ENCODE peak calls at places on chromosomes 4 and X, in four cellular contexts. One of them, this sample, is unnamed.

GRCh38 chrX:40483502-40483901 is 97.3 kb upstream of the ATP6AP2 start:
- DNase-seq in 8988T: no peak
- DNase-seq in A549: no peak
- DNase-seq in SHP77: no peak
- DNase-seq in this sample: no peak

GRCh38 chrX:109384569-109385174 is 97.2 kb downstream of the GUCY2F start:
- DNase-seq in 8988T: no peak
- DNase-seq in A549: no peak
- DNase-seq in SHP77: no peak
- DNase-seq in this sample: no peak

GRCh38 chr4:100547541-100548208 is 29.9 kb upstream of the EMCN start:
- DNase-seq in 8988T: no peak
- DNase-seq in A549: no peak
- DNase-seq in SHP77: no peak
- DNase-seq in this sample: no peak

GRCh38 chr4:66574145-66574978 is 904.1 kb upstream of the EPHA5 start:
- DNase-seq in 8988T: no peak
- DNase-seq in A549: no peak
- DNase-seq in SHP77: no peak
- DNase-seq in this sample: peak; percentile 77

GRCh38 chr4:32778938-32779337 is 2058.8 kb downstream of the PCDH7 start:
- DNase-seq in 8988T: no peak
- DNase-seq in A549: no peak
- DNase-seq in SHP77: no peak
- DNase-seq in this sample: no peak

GRCh38 chr4:149885896-149886295 is 70.3 kb upstream of the IQCM start:
- DNase-seq in 8988T: no peak
- DNase-seq in A549: no peak
- DNase-seq in SHP77: no peak
- DNase-seq in this sample: peak; percentile 39

GRCh38 chrX:150364347-150365050 is 1.4 kb downstream of the MAMLD1 start:
- DNase-seq in 8988T: no peak
- DNase-seq in A549: no peak
- DNase-seq in SHP77: no peak
- DNase-seq in this sample: no peak

GRCh38 chrX:69618803-69619202 is 2.9 kb downstream of the EDA start:
- DNase-seq in 8988T: no peak
- DNase-seq in A549: no peak
- DNase-seq in SHP77: peak; percentile 0
- DNase-seq in this sample: no peak

GRCh38 chr4:8594097-8595038 is 1.8 kb downstream of the CPZ start:
- DNase-seq in 8988T: peak; percentile 98
- DNase-seq in A549: peak; percentile 77
- DNase-seq in SHP77: no peak
- DNase-seq in this sample: peak; percentile 50

GRCh38 chrX:14939644-14940043 is 66.4 kb downstream of the MOSPD2 start:
- DNase-seq in 8988T: no peak
- DNase-seq in A549: no peak
- DNase-seq in SHP77: no peak
- DNase-seq in this sample: no peak

GRCh38 chrX:12978205-12979010 is 3.5 kb downstream of the TMSB4X start:
- DNase-seq in 8988T: no peak
- DNase-seq in A549: no peak
- DNase-seq in SHP77: peak; percentile 54
- DNase-seq in this sample: peak; percentile 57

GRCh38 chr4:75370582-75370981 is 143.6 kb downstream of the RCHY1 start:
- DNase-seq in 8988T: no peak
- DNase-seq in A549: no peak
- DNase-seq in SHP77: no peak
- DNase-seq in this sample: no peak

GRCh38 chrX:43504394-43504793 is 151.7 kb upstream of the MAOA start:
- DNase-seq in 8988T: no peak
- DNase-seq in A549: no peak
- DNase-seq in SHP77: no peak
- DNase-seq in this sample: no peak

GRCh38 chr4:182306792-182307507 is 63.7 kb downstream of the TENM3 start:
- DNase-seq in 8988T: no peak
- DNase-seq in A549: no peak
- DNase-seq in SHP77: no peak
- DNase-seq in this sample: no peak

GRCh38 chr4:125681240-125681639 is 366.5 kb downstream of the FAT4 start:
- DNase-seq in 8988T: no peak
- DNase-seq in A549: no peak
- DNase-seq in SHP77: no peak
- DNase-seq in this sample: no peak

GRCh38 chrX:9494806-9495205 is 29.9 kb downstream of the TBL1X start:
- DNase-seq in 8988T: no peak
- DNase-seq in A549: no peak
- DNase-seq in SHP77: no peak
- DNase-seq in this sample: no peak

GRCh38 chr4:48499551-48500066 is 9.6 kb downstream of the ZAR1 start:
- DNase-seq in 8988T: no peak
- DNase-seq in A549: no peak
- DNase-seq in SHP77: no peak
- DNase-seq in this sample: no peak

GRCh38 chr4:98961770-98962169 is 32.8 kb upstream of the EIF4E start:
- DNase-seq in 8988T: no peak
- DNase-seq in A549: no peak
- DNase-seq in SHP77: no peak
- DNase-seq in this sample: no peak

GRCh38 chr4:168119100-168119499 is 26.8 kb downstream of the ANXA10 start:
- DNase-seq in 8988T: no peak
- DNase-seq in A549: no peak
- DNase-seq in SHP77: no peak
- DNase-seq in this sample: no peak